ENCODE peak calls at places on chromosome 21, in eight cellular contexts. O, X, F, L, K, H, W and A are unnamed samples.

GRCh38 chr21:14707265-14708020 is 161.3 kb upstream of the SAMSN1 start:
- DNase-seq in L (no peak), K (no peak), H (no peak), O (no peak), X (no peak), F (no peak), W (peak; percentile 75), A (no peak)

GRCh38 chr21:29208044-29208665 is 77.7 kb downstream of the MAP3K7CL start:
- DNase-seq in F (no peak), O (no peak), H (no peak), W (no peak), L (no peak), K (no peak), X (no peak), A (no peak)

GRCh38 chr21:25396135-25396711 is 211.1 kb downstream of the MRPL39 start:
- DNase-seq in W (no peak), F (no peak), L (no peak), X (no peak), O (no peak), H (no peak), K (no peak), A (no peak)

GRCh38 chr21:43188712-43189151 is 19.9 kb downstream of the CRYAA start:
- DNase-seq in H (no peak), F (no peak), X (no peak), O (no peak), L (no peak), K (no peak), W (no peak), A (no peak)

GRCh38 chr21:26490771-26491170 is 82.3 kb downstream of the CYYR1 start:
- DNase-seq in W (peak; percentile 37), O (no peak), H (no peak), F (peak; percentile 21), K (peak; percentile 62), X (peak; percentile 58), L (no peak), A (no peak)

GRCh38 chr21:15966216-15966615 is 236.4 kb downstream of the USP25 start:
- DNase-seq in X (no peak), L (no peak), H (no peak), K (no peak), F (no peak), W (no peak), O (no peak), A (no peak)

GRCh38 chr21:25911730-25912401 is 177.1 kb downstream of the GABPA start:
- DNase-seq in L (no peak), X (peak; percentile 68), W (no peak), F (no peak), O (no peak), H (peak; percentile 49), K (no peak), A (no peak)

GRCh38 chr21:36487641-36488307 is 7.9 kb upstream of the CLDN14 start:
- DNase-seq in L (no peak), W (peak; percentile 92), F (no peak), O (no peak), K (no peak), X (peak; percentile 65), H (no peak), A (no peak)

GRCh38 chr21:15741510-15741909 is 11.7 kb downstream of the USP25 start:
- DNase-seq in K (no peak), O (no peak), H (no peak), L (no peak), W (peak; percentile 64), X (peak; percentile 79), F (no peak), A (no peak)

GRCh38 chr21:21715286-21715969 is 717.2 kb downstream of the NCAM2 start:
- DNase-seq in F (no peak), O (no peak), H (no peak), X (peak; percentile 98), K (no peak), W (no peak), L (no peak), A (no peak)

GRCh38 chr21:45209046-45209445 is 78.6 kb downstream of the POFUT2 start:
- DNase-seq in L (no peak), X (peak; percentile 69), H (no peak), W (peak; percentile 13), F (no peak), O (no peak), K (no peak), A (no peak)

GRCh38 chr21:35229290-35229689 is 180.2 kb upstream of the RUNX1 start:
- DNase-seq in O (no peak), K (no peak), F (no peak), X (no peak), H (no peak), L (no peak), W (no peak), A (no peak)

GRCh38 chr21:26637346-26637745 is 64.3 kb upstream of the CYYR1 start:
- DNase-seq in H (no peak), K (no peak), O (no peak), X (no peak), L (no peak), F (no peak), W (peak; percentile 87), A (no peak)

GRCh38 chr21:29586696-29587095 is 288.0 kb downstream of the BACH1 start:
- DNase-seq in K (no peak), H (no peak), W (no peak), O (no peak), X (no peak), L (no peak), F (no peak), A (no peak)

GRCh38 chr21:34936874-34937563 is 112.1 kb downstream of the RUNX1 start:
- DNase-seq in O (no peak), X (no peak), W (peak; percentile 55), F (no peak), L (no peak), H (no peak), K (no peak), A (no peak)

GRCh38 chr21:35217504-35218060 is 168.5 kb upstream of the RUNX1 start:
- DNase-seq in W (peak; percentile 100), L (peak; percentile 6), F (no peak), X (peak; percentile 95), O (no peak), K (peak; percentile 30), H (no peak), A (no peak)

GRCh38 chr21:36127977-36128376 is 6.9 kb upstream of the CBR3 start:
- DNase-seq in K (no peak), L (no peak), X (no peak), W (no peak), H (no peak), F (no peak), O (no peak), A (no peak)

GRCh38 chr21:36750579-36750959 is 51.7 kb downstream of the SIM2 start:
- DNase-seq in K (no peak), L (no peak), W (no peak), X (peak; percentile 51), F (no peak), H (no peak), O (no peak), A (no peak)

GRCh38 chr21:20527691-20528090 is 470.5 kb upstream of the NCAM2 start:
- DNase-seq in X (no peak), O (no peak), L (no peak), K (no peak), W (no peak), H (no peak), F (no peak), A (no peak)

DNA sequence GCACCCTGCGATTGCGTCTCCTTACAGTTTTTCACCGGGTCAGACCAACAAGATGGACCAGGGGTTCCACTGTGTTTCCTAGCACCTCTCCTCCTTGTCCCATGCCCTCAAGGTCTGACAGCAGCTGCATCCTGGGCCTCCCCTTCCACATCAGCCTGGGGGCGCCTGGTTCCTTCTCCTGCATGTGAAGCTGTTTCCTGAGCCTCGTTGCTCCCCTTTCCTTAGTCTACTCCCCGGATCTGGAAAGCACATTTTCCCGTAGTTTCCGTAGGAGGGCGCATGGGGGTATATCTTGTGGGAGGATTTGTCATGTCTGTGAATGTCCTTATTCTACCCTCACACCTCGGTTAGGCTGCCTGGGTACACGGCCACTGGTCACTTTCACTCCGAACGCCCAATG is 6.1 kb downstream of the PRDM15 start:
- DNase-seq in H (no peak), O (no peak), K (peak; percentile 57), L (no peak), X (no peak), W (no peak), F (no peak), A (no peak)
- TF ChIP-seq CTCF in H (no peak), O (no peak), K (peak; percentile 26), L (no peak), X (no peak), W (no peak), F (no peak), A (no peak)

GRCh38 chr21:33377221-33377620 is 26.0 kb upstream of the IFNGR2 start:
- DNase-seq in F (no peak), W (no peak), O (no peak), H (no peak), K (no peak), X (no peak), L (no peak), A (no peak)

GRCh38 chr21:33373451-33373850 is 29.8 kb upstream of the IFNGR2 start:
- DNase-seq in X (peak; percentile 10), H (no peak), K (no peak), W (peak; percentile 75), F (no peak), O (no peak), L (no peak), A (no peak)

GRCh38 chr21:33374080-33374873 is 28.9 kb upstream of the IFNGR2 start:
- DNase-seq in O (no peak), L (peak; percentile 33), H (peak; percentile 58), W (peak; percentile 69), F (peak; percentile 29), X (peak; percentile 56), K (peak; percentile 68), A (no peak)

GRCh38 chr21:33372582-33372981 is 30.6 kb upstream of the IFNGR2 start:
- DNase-seq in W (no peak), L (no peak), F (no peak), H (no peak), O (no peak), X (no peak), K (no peak), A (no peak)

GRCh38 chr21:33374874-33375644 is 28.2 kb upstream of the IFNGR2 start:
- DNase-seq in K (no peak), L (no peak), F (no peak), O (no peak), X (no peak), W (no peak), H (no peak), A (no peak)
- TF ChIP-seq CTCF in K (no peak), L (no peak), F (no peak), O (no peak), X (no peak), W (no peak), H (no peak), A (no peak)

GRCh38 chr21:24014381-24014780 is 1592.9 kb downstream of the MRPL39 start:
- DNase-seq in O (no peak), H (no peak), W (no peak), K (peak; percentile 2), X (no peak), L (no peak), F (no peak), A (no peak)
- TF ChIP-seq CTCF in O (no peak), H (peak; percentile 44), W (no peak), K (peak; percentile 26), X (peak; percentile 10), L (no peak), F (peak; percentile 3), A (no peak)

DNA sequence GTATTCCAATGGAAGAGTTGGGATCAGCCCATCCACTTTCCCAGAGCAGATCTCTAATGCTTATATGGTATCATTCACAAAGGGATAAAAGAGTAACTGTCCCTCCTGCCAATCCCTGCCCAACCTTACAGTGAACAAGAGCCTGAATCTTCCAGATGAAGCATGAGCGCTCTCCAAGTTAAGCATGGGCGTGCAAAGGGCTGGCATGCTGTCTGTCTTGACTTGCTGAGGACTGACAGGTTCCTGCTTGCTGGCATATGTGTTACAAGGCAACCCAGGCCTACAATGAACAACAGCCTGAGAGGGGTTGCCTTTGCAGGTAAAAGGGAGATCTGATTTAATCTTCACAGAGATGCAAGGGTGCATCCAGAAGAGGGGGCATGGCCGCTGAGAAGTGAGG is 155.6 kb upstream of the SOD1 start:
- DNase-seq in X (no peak), L (no peak), F (no peak), H (no peak), K (no peak), W (peak; percentile 89), O (no peak), A (no peak)
- TF ChIP-seq CTCF in X (no peak), L (no peak), F (no peak), H (no peak), K (no peak), W (no peak), O (no peak), A (no peak)